ENCODE peak calls at places on chromosomes 7 and 10, in seven cellular contexts. G is bronchial epithelial cell, K is NCI-H1092, W is RPMI7951, U is hypothalamus, O is brain microvascular endothelial cell, J is mucosa of gallbladder. M is an unnamed sample.
A peak's percentile ranks its signal among the peaks of the same experiment; 100 is the strongest.

GRCh38 chr10:29611796-29612381 is 22.9 kb downstream of the SVIL start:
- DNase-seq in G (no peak), K (no peak), W (peak; percentile 80), U (no peak), O (no peak), J (no peak), M (no peak)

GRCh38 chr10:34184901-34185386 is 630.2 kb downstream of the PARD3 start:
- DNase-seq in G (no peak), K (no peak), W (no peak), U (no peak), O (no peak), J (no peak), M (no peak)

GRCh38 chr7:7820939-7821338 is 102.5 kb upstream of the RPA3 start:
- DNase-seq in G (no peak), K (peak; percentile 62), W (no peak), U (no peak), O (no peak), J (no peak), M (no peak)

GRCh38 chr7:99375070-99375807 is 709 bp downstream of the ARPC1B start:
- DNase-seq in G (peak; percentile 45), K (no peak), W (peak; percentile 86), U (peak; percentile 59), O (peak; percentile 33), J (peak; percentile 65), M (peak; percentile 88)

GRCh38 chr7:94289071-94289470 is 105.6 kb upstream of the COL1A2 start:
- DNase-seq in G (peak; percentile 75), K (peak; percentile 87), W (peak; percentile 86), U (peak; percentile 63), O (peak; percentile 87), J (peak; percentile 77), M (peak; percentile 59)

GRCh38 chr10:7622969-7623368 is 43.8 kb downstream of the ITIH5 start:
- DNase-seq in G (no peak), K (peak; percentile 68), W (no peak), U (no peak), O (no peak), J (no peak), M (no peak)

GRCh38 chr7:146235210-146235609 is 118.6 kb downstream of the CNTNAP2 start:
- DNase-seq in G (no peak), K (no peak), W (no peak), U (peak; percentile 4), O (no peak), J (no peak), M (no peak)

GRCh38 chr7:39838326-39838725 is 111.7 kb upstream of the CDK13 start:
- DNase-seq in G (peak; percentile 69), K (peak; percentile 71), W (peak; percentile 53), U (no peak), O (peak; percentile 16), J (no peak), M (no peak)

GRCh38 chr7:133782470-133782869 is 344.7 kb upstream of the LRGUK start:
- DNase-seq in G (no peak), K (no peak), W (no peak), U (no peak), O (no peak), J (no peak), M (no peak)

GRCh38 chr10:114246679-114247305 is 7.7 kb downstream of the VWA2 start:
- DNase-seq in G (peak; percentile 91), K (no peak), W (no peak), U (no peak), O (no peak), J (peak; percentile 48), M (no peak)

GRCh38 chr10:118272090-118272775 is 69.9 kb downstream of the FAM204A start:
- DNase-seq in G (no peak), K (no peak), W (no peak), U (peak; percentile 33), O (no peak), J (no peak), M (no peak)

GRCh38 chr10:68333452-68333851 is 724 bp upstream of the PBLD start:
- DNase-seq in G (no peak), K (no peak), W (no peak), U (no peak), O (no peak), J (no peak), M (no peak)

GRCh38 chr7:22400150-22400814 is 43.3 kb upstream of the RAPGEF5 start:
- DNase-seq in G (no peak), K (no peak), W (no peak), U (no peak), O (no peak), J (no peak), M (no peak)

GRCh38 chr10:74293686-74294365 is 142.8 kb downstream of the ADK start:
- DNase-seq in G (peak; percentile 92), K (peak; percentile 1), W (peak; percentile 18), U (no peak), O (peak; percentile 39), J (no peak), M (peak; percentile 32)

GRCh38 chr7:77674878-77675277 is 21.4 kb upstream of the RSBN1L start:
- DNase-seq in G (peak; percentile 96), K (no peak), W (peak; percentile 15), U (no peak), O (peak; percentile 20), J (peak; percentile 79), M (no peak)

GRCh38 chr7:22350466-22351328 is 6.3 kb downstream of the RAPGEF5 start:
- DNase-seq in G (peak; percentile 36), K (no peak), W (peak; percentile 88), U (no peak), O (peak; percentile 76), J (peak; percentile 59), M (peak; percentile 34)

GRCh38 chr7:139883814-139884213 is 54.8 kb downstream of the TBXAS1 start:
- DNase-seq in G (no peak), K (no peak), W (no peak), U (no peak), O (no peak), J (no peak), M (no peak)

GRCh38 chr7:28020302-28020940 is 160.2 kb downstream of the JAZF1 start:
- DNase-seq in G (peak; percentile 80), K (peak; percentile 89), W (peak; percentile 84), U (peak; percentile 73), O (peak; percentile 66), J (peak; percentile 63), M (peak; percentile 62)

GRCh38 chr10:130411496-130412070 is 275.4 kb downstream of the GLRX3 start:
- DNase-seq in G (no peak), K (peak; percentile 23), W (no peak), U (no peak), O (no peak), J (no peak), M (no peak)

GRCh38 chr10:132453470-132453861 is 56.5 kb downstream of the PWWP2B start:
- DNase-seq in G (no peak), K (no peak), W (no peak), U (no peak), O (no peak), J (no peak), M (no peak)

GRCh38 chr10:8116926-8117493 is 62.5 kb downstream of the GATA3 start:
- DNase-seq in G (no peak), K (no peak), W (peak; percentile 33), U (no peak), O (no peak), J (no peak), M (no peak)

GRCh38 chr10:71633935-71634334 is 85.6 kb downstream of the C10orf105 start:
- DNase-seq in G (no peak), K (no peak), W (no peak), U (no peak), O (no peak), J (no peak), M (no peak)

GRCh38 chr7:151897201-151897711 is 20.3 kb upstream of the PRKAG2 start:
- DNase-seq in G (peak; percentile 22), K (no peak), W (no peak), U (no peak), O (no peak), J (no peak), M (no peak)

GRCh38 chr7:115038158-115038557 is 116.3 kb downstream of the MDFIC start:
- DNase-seq in G (no peak), K (no peak), W (no peak), U (no peak), O (no peak), J (no peak), M (no peak)

GRCh38 chr10:100614416-100614815 is 78.7 kb downstream of the HIF1AN start:
- DNase-seq in G (no peak), K (no peak), W (no peak), U (no peak), O (no peak), J (no peak), M (no peak)

GRCh38 chr10:79142064-79142491 is 73.3 kb downstream of the ZMIZ1 start:
- DNase-seq in G (no peak), K (no peak), W (no peak), U (no peak), O (peak; percentile 40), J (no peak), M (no peak)

GRCh38 chr7:111622084-111622483 is 59.8 kb upstream of the IMMP2L start:
- DNase-seq in G (no peak), K (no peak), W (no peak), U (no peak), O (no peak), J (no peak), M (no peak)

M was measured in hepatic stellate cell.